ENCODE peak calls at places on chromosome 13, in five cellular contexts. N is testis, M is adrenal gland, V is fibroblast of lung, T is heart right ventricle. Z is an unnamed sample. For H3K36me3 and H3K4me1, the result is how much of the 10 kb centered on the place peaks cover.

GRCh38 chr13:110541526-110541920 is 20.0 kb downstream of the RAB20 start:
- DNase-seq in T (no peak), V (peak), N (no peak), M (no peak), Z (no peak)

GRCh38 chr13:29743229-29743786 is 107.1 kb downstream of the UBL3 start:
- DNase-seq in N (peak), V (peak), M (no peak), T (peak), Z (no peak)

GRCh38 chr13:50125556-50126377 is 110.5 kb downstream of the KCNRG start:
- DNase-seq in N (peak), T (peak), M (peak), V (peak), Z (peak)

GRCh38 chr13:113519556-113519955 is 29.0 kb upstream of the DCUN1D2 start:
- DNase-seq in T (no peak), V (no peak), M (no peak), N (no peak), Z (no peak)

GRCh38 chr13:106756446-106756845 is 188.5 kb upstream of the ARGLU1 start:
- DNase-seq in T (peak), N (no peak), M (no peak), V (no peak), Z (no peak)

GRCh38 chr13:93328943-93329342 is 102.3 kb downstream of the GPC6 start:
- DNase-seq in N (no peak), T (no peak), V (no peak), M (no peak), Z (no peak)

GRCh38 chr13:48728876-48729275 is 75.1 kb downstream of the CYSLTR2 start:
- DNase-seq in N (no peak), V (peak), M (no peak), T (no peak), Z (no peak)

GRCh38 chr13:44309771-44310767 is 63.6 kb upstream of the SERP2 start:
- DNase-seq in N (no peak), T (peak), M (no peak), V (peak), Z (no peak)

GRCh38 chr13:100753391-100753790 is 78.8 kb upstream of the TMTC4 start:
- DNase-seq in T (no peak), V (no peak), M (no peak), N (no peak), Z (no peak)

GRCh38 chr13:111913790-111914189 is 153.2 kb upstream of the SOX1 start:
- DNase-seq in V (no peak), T (no peak), N (no peak), M (no peak), Z (no peak)

DNA sequence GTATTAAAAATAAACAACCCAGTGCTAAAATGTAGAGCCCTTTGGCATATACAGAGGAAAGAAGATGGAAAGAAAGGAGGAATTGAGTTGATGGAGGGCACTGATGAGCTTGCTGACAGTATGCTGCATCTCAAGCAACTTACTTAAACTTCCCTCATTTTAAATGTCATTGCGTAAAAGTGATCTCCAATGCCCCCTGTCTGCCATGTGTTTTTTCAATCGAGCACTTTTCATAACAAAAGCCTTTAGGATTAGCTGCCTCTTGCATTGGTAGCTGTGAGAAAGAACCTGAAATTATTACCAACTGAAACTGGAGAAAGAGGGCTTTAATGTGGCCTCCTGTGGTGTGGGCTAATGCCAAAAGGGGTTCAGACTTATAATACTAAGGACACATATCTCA is 541.6 kb downstream of the SUCLA2 start:
- DNase-seq in T (no peak), M (no peak), V (peak), N (peak), Z (no peak)
- TF ChIP-seq CTCF in T (no peak), M (no peak), V (peak), N (no peak), Z (no peak)

GRCh38 chr13:26216042-26216441 is 6.1 kb downstream of the RNF6 start:
- DNase-seq in N (no peak), T (no peak), V (no peak), M (no peak), Z (no peak)

GRCh38 chr13:26219726-26220125 is 2.4 kb downstream of the RNF6 start:
- DNase-seq in V (peak), M (no peak), N (no peak), T (no peak), Z (no peak)

GRCh38 chr13:26213345-26213744 is 8.8 kb downstream of the RNF6 start:
- DNase-seq in V (no peak), T (no peak), N (no peak), M (no peak), Z (no peak)

GRCh38 chr13:26208292-26208691 is 13.8 kb downstream of the RNF6 start:
- DNase-seq in M (no peak), N (no peak), T (no peak), V (no peak), Z (no peak)

GRCh38 chr13:26213982-26214381 is 8.1 kb downstream of the RNF6 start:
- DNase-seq in M (no peak), N (no peak), T (no peak), V (no peak), Z (no peak)
- H3K36me3 ChIP-seq in M (under half), N (under half), T (under half), V (under half), Z (under half)

GRCh38 chr13:98575876-98576214 is 1.1 kb downstream of the STK24 start:
- DNase-seq in V (no peak), N (no peak), T (no peak), M (no peak), Z (no peak)

GRCh38 chr13:98571955-98572662 is 4.8 kb downstream of the STK24 start:
- DNase-seq in N (no peak), M (no peak), V (peak), T (no peak), Z (no peak)

GRCh38 chr13:98575009-98575866 is 1.7 kb downstream of the STK24 start:
- DNase-seq in M (no peak), V (peak), N (no peak), T (no peak), Z (no peak)

GRCh38 chr13:98567140-98567539 is 9.8 kb downstream of the STK24 start:
- DNase-seq in T (no peak), V (no peak), M (no peak), N (no peak), Z (no peak)

DNA sequence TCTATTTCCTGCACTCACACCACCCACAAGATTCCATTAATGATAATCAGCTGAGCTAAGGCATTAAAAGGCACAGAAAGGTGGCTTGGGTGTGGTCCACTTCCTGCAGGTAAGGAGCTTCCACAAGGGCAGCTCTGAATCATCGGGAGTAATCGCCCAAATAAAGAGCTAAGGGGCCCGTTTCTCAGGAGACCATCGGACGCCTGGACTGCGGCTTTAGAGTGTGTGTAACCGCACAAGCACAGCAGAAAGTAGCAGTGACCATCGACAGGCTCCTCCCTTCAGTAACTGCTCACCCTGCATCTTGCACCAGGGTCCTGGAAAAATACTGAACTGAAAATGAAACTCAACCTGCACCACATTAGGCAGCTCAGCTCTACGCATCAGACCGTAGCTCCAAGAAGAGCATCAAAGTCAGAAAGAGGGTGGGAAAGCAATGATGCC is 6.0 kb downstream of the STK24 start:
- DNase-seq in N (peak), V (peak), M (peak), T (no peak), Z (no peak)
- H3K4me1 ChIP-seq in N (half or more), V (under half), M (half or more), T (half or more), Z (half or more)

DNA sequence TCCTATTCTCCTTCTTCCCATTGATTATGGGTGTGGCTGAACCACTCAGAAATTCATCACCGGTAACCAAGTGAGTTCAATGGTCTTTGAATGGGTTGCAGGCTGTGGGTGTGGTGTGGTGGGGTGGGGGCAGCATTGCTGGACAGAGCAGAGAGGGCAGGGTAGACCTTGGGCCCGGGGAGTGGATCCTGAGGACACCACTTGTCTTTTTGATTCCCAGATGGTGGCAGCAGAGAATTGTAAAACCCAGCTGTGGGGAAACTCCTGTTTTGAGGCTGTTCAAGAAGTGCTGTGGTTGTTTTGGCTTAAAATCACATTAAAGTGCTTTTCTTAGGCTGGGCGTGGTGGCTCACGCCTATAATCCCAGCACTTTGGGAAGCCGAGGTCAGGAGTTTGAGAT is 45.8 kb upstream of the RGCC start:
- DNase-seq in V (peak), N (peak), M (peak), T (no peak), Z (no peak)
- TF ChIP-seq CTCF in V (peak), N (no peak), M (no peak), T (peak), Z (no peak)

Z was measured in pancreas.